ENCODE peak calls at places on chromosome 1, in eight cellular contexts. D, X, C, W, G, R, F and Y are unnamed samples.

GRCh38 chr1:111221276-111221632 is 6.3 kb upstream of the CHI3L2 start:
- DNase-seq in C (no peak), D (no peak), F (no peak), G (no peak), R (no peak), W (no peak), X (no peak), Y (no peak)

GRCh38 chr1:240965581-240966091 is 353.7 kb upstream of the GREM2 start:
- DNase-seq in D (no peak), X (no peak), F (no peak), W (peak; percentile 8), G (no peak), R (no peak), C (no peak), Y (no peak)

GRCh38 chr1:115133440-115133839 is 44.1 kb upstream of the TSPAN2 start:
- DNase-seq in G (no peak), R (peak; percentile 81), W (peak; percentile 24), D (no peak), X (peak; percentile 14), F (no peak), C (no peak), Y (no peak)

GRCh38 chr1:172498858-172499257 is 34.1 kb upstream of the SUCO start:
- DNase-seq in F (no peak), G (no peak), W (peak; percentile 37), X (no peak), D (no peak), R (peak; percentile 20), C (no peak), Y (no peak)

GRCh38 chr1:119404736-119405135 is 10.2 kb upstream of the HSD3B2 start:
- DNase-seq in D (no peak), G (no peak), X (no peak), W (no peak), F (no peak), R (no peak), C (no peak), Y (no peak)

GRCh38 chr1:226064816-226065248 is 2.3 kb downstream of the H3-3A start:
- DNase-seq in R (peak; percentile 73), X (peak; percentile 65), D (peak; percentile 72), F (peak; percentile 38), C (no peak), W (peak; percentile 75), G (peak; percentile 66), Y (no peak)

GRCh38 chr1:20183876-20184275 is 2.0 kb upstream of the UBXN10 start:
- DNase-seq in X (no peak), W (peak; percentile 46), D (no peak), F (no peak), G (no peak), C (no peak), R (no peak), Y (no peak)

GRCh38 chr1:27951396-27951795 is 8.4 kb upstream of the XKR8 start:
- DNase-seq in C (no peak), F (no peak), D (no peak), X (no peak), R (no peak), G (peak; percentile 35), W (no peak), Y (no peak)

GRCh38 chr1:94142022-94142421 is 21.1 kb upstream of the ABCA4 start:
- DNase-seq in D (no peak), W (no peak), G (no peak), R (peak; percentile 74), F (no peak), X (no peak), C (no peak), Y (no peak)

GRCh38 chr1:223007250-223007649 is 135.8 kb downstream of the TLR5 start:
- DNase-seq in X (no peak), C (no peak), W (no peak), D (no peak), G (no peak), F (no peak), R (no peak), Y (no peak)

GRCh38 chr1:153356392-153357075 is 1.1 kb upstream of the S100A9 start:
- DNase-seq in W (no peak), G (peak; percentile 16), R (no peak), C (no peak), X (no peak), D (no peak), F (no peak), Y (no peak)

GRCh38 chr1:27331922-27332321 is 9.9 kb upstream of the SYTL1 start:
- DNase-seq in W (no peak), D (no peak), G (no peak), X (no peak), R (no peak), C (no peak), F (no peak), Y (no peak)

GRCh38 chr1:96945509-96946084 is 224.0 kb downstream of the PTBP2 start:
- DNase-seq in R (no peak), X (no peak), C (no peak), D (no peak), F (no peak), G (no peak), W (no peak), Y (no peak)

GRCh38 chr1:41678141-41678878 is 193.8 kb upstream of the EDN2 start:
- DNase-seq in G (no peak), R (peak; percentile 75), W (no peak), F (no peak), D (no peak), C (peak; percentile 32), X (no peak), Y (no peak)

GRCh38 chr1:169484107-169484506 is 1.6 kb downstream of the SLC19A2 start:
- DNase-seq in W (no peak), X (no peak), D (no peak), R (peak; percentile 92), C (no peak), G (no peak), F (no peak), Y (no peak)

GRCh38 chr1:202161151-202162048 is 998 bp upstream of the PTPN7 start:
- DNase-seq in D (no peak), G (no peak), X (no peak), C (no peak), F (no peak), R (no peak), W (no peak), Y (no peak)

GRCh38 chr1:241413974-241414373 is 57.0 kb upstream of the RGS7 start:
- DNase-seq in X (no peak), G (no peak), D (no peak), F (no peak), W (no peak), R (no peak), C (no peak), Y (no peak)

GRCh38 chr1:3417082-3417728 is 37.3 kb upstream of the ARHGEF16 start:
- DNase-seq in X (no peak), R (no peak), W (no peak), F (no peak), G (no peak), C (no peak), D (no peak), Y (no peak)
- TF ChIP-seq CTCF in X (no peak), R (peak; percentile 9), W (peak; percentile 36), F (no peak), G (no peak), C (peak; percentile 16), D (no peak), Y (no peak)

DNA sequence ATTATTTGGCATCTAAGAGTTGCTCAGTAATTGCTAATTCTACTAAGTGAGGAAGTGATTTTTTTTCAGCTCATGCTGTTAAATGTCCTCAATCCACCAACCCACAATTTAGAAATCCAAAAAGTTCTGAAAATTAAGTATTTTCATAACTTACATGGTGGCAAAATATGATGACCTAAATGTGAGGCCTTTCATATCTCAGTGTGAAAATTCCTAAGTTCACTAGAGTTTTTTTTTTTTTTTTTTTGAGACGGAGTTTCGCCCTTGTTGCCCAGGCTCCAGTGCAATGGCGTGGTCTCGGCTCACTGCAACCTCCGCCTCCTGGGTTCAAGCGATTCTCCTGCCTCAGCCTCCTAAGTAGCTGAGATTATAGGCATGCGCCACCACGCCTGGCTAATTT is 5.6 kb downstream of the NUCKS1 start:
- DNase-seq in R (no peak), X (no peak), C (no peak), W (no peak), G (no peak), F (no peak), D (no peak), Y (no peak)
- H3K4me3 ChIP-seq in R (no peak overlapping the region), X (no peak overlapping the region), C (no peak overlapping the region), W (no peak overlapping the region), G (no peak overlapping the region), F (no peak overlapping the region), D (no peak overlapping the region), Y (no peak overlapping the region)

DNA sequence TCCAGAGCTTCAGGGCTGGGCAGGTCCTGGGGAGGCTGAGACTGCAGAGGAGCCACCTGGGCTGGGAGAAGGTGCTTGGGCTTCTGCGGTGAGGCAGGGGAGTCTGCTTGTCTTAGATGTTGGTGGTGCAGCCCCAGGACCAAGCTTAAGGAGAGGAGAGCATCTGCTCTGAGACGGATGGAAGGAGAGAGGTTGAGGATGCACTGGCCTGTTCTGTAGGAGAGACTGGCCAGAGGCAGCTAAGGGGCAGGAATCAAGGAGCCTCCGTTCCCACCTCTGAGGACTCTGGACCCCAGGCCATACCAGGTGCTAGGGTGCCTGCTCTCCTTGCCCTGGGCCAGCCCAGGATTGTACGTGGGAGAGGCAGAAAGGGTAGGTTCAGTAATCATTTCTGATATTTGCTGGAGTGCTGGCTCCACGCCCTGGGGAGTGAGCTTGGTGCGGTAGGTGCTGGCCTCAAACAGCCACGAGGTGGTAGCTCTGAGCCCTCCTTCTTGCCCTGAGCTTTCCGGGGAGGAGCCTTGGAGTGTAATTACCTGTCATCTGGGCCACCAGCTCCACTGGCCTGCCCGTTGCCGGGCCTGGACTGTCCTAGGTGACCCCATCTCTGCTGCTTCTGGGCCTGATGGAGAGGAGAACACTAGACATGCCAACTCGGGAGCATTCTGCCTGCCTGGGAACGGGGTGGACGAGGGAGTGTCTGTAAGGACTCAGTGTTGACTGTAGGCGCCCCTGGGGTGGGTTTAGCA is 9.3 kb downstream of the MYBPH start:
- DNase-seq in G (peak; percentile 59), D (no peak), F (no peak), R (peak; percentile 35), X (peak; percentile 15), C (no peak), W (peak; percentile 67), Y (no peak)
- TF ChIP-seq CTCF in G (no peak), D (no peak), F (no peak), R (peak; percentile 58), X (peak; percentile 26), C (no peak), W (peak; percentile 43), Y (no peak)

GRCh38 chr1:151936653-151937052 is 27.3 kb upstream of the THEM4 start:
- DNase-seq in C (no peak), X (peak; percentile 42), G (no peak), W (peak; percentile 38), F (no peak), R (no peak), D (no peak), Y (no peak)
- H3K4me3 ChIP-seq in C (no peak overlapping the region), X (peak overlapping the region; percentile 20), G (no peak overlapping the region), W (no peak overlapping the region), F (no peak overlapping the region), R (no peak overlapping the region), D (no peak overlapping the region), Y (no peak overlapping the region)